ENCODE peak calls at places on chromosome 9, in four cellular contexts. B is neuronal stem cell, Q is mesenchymal stem cell, I is H1. M is an unnamed sample.

GRCh38 chr9:95351051-95351450 is 33.5 kb upstream of the FANCC start:
- DNase-seq in I (no peak), B (no peak), Q (no peak), M (no peak)

GRCh38 chr9:93648836-93649235 is 72.5 kb downstream of the PHF2 start:
- DNase-seq in B (no peak), I (no peak), Q (no peak), M (no peak)

GRCh38 chr9:113519401-113520108 is 56.0 kb downstream of the RGS3 start:
- DNase-seq in I (no peak), Q (peak), B (no peak), M (no peak)

GRCh38 chr9:79581388-79581787 is 9.6 kb downstream of the TLE4 start:
- DNase-seq in Q (peak), B (no peak), I (no peak), M (no peak)

GRCh38 chr9:124110307-124110915 is 98.8 kb downstream of the LHX2 start:
- DNase-seq in I (no peak), Q (peak), B (peak), M (peak)

GRCh38 chr9:111963995-111964394 is 67.4 kb downstream of the UGCG start:
- DNase-seq in B (no peak), I (no peak), Q (no peak), M (no peak)

GRCh38 chr9:98873535-98874432 is 66.3 kb downstream of the GALNT12 start:
- DNase-seq in I (no peak), B (no peak), Q (no peak), M (peak)

GRCh38 chr9:126991170-126991569 is 76.6 kb downstream of the RALGPS1 start:
- DNase-seq in I (no peak), B (no peak), Q (no peak), M (no peak)

GRCh38 chr9:68560131-68560844 is 19.6 kb upstream of the TMEM252 start:
- DNase-seq in B (no peak), Q (peak), I (peak), M (peak)

GRCh38 chr9:21549251-21549765 is 67.2 kb upstream of the IFNE start:
- DNase-seq in B (no peak), Q (no peak), I (no peak), M (no peak)

GRCh38 chr9:34501372-34501771 is 21.4 kb downstream of the ENHO start:
- DNase-seq in B (no peak), Q (no peak), I (no peak), M (peak)

GRCh38 chr9:34996905-34997279 is 7.3 kb downstream of the DNAJB5 start:
- DNase-seq in I (no peak), Q (no peak), B (no peak), M (no peak)

GRCh38 chr9:111036068-111036789 is 2.0 kb downstream of the LPAR1 start:
- DNase-seq in B (peak), I (no peak), Q (peak), M (peak)

GRCh38 chr9:136304981-136305380 is 1.1 kb upstream of the CCDC187 start:
- DNase-seq in Q (no peak), B (no peak), I (no peak), M (no peak)
- H3K4me3 ChIP-seq in Q (no peak), B (no peak), I (no peak), M (no peak)

GRCh38 chr9:125378778-125379177 is 117.2 kb downstream of the GAPVD1 start:
- DNase-seq in Q (no peak), B (no peak), I (no peak), M (no peak)

GRCh38 chr9:125376261-125377226 is 114.9 kb downstream of the GAPVD1 start:
- DNase-seq in Q (no peak), B (no peak), I (no peak), M (no peak)

GRCh38 chr9:125380406-125380805 is 118.8 kb downstream of the GAPVD1 start:
- DNase-seq in I (no peak), B (no peak), Q (peak), M (no peak)

GRCh38 chr9:125375820-125376219 is 114.2 kb downstream of the GAPVD1 start:
- DNase-seq in Q (no peak), I (no peak), B (no peak), M (no peak)

DNA sequence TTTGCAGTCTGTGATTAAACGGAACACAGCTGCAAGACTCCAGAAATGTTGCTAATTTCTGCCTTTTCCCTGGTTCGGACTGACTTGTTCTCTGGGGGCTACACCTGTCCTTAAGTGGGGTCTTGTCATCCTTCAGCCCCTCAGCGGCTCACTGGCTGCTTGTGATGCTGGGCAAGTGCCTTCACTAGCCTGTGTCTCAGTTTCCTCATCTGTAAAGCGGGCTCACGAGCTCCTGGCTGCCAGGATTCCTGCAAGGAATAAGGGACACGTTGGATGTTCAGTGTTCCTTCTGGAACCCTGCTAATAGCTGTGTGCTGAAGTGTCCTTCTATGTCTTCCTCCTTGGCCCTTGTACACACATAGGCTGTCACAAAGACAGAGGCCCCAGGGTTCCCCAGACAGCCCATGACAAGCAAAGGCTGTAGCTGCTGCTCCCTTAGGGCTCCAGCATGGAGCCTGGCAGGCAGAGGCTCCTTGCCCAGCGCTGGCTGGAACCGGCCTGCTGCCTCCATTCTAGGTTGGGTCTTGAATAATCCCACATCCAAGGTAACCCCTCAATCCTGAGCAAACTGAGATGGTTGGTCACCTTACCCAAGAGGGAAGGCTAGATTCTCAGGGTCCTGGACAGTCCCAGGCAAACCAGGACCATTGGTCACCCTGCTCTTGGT is 116.1 kb downstream of the GAPVD1 start:
- DNase-seq in B (no peak), I (no peak), Q (no peak), M (no peak)
- H3K23ac ChIP-seq in B (no peak), I (no peak), Q (no peak), M (no peak)

GRCh38 chr9:38316166-38316765 is 76.2 kb upstream of the ALDH1B1 start:
- DNase-seq in Q (no peak), B (no peak), I (no peak), M (no peak)
- H2BK12ac ChIP-seq in Q (no peak), B (no peak), I (no peak), M (no peak)

GRCh38 chr9:13173553-13173952 is 105.9 kb downstream of the MPDZ start:
- DNase-seq in B (no peak), Q (no peak), I (no peak), M (no peak)
- H3K4me3 ChIP-seq in B (no peak), Q (no peak), I (no peak), M (no peak)

GRCh38 chr9:27088981-27089380 is 20.0 kb upstream of the TEK start:
- DNase-seq in B (no peak), Q (peak), I (no peak), M (peak)
- H3K23ac ChIP-seq in B (no peak), Q (no peak), I (no peak), M (no peak)

GRCh38 chr9:87718852-87719612 is 6.9 kb upstream of the CTSL start:
- DNase-seq in B (no peak), I (no peak), Q (no peak), M (no peak)
- H2BK12ac ChIP-seq in B (no peak), I (no peak), Q (no peak), M (no peak)